ENCODE peak calls at places on chromosomes 3 and 15, in ten cellular contexts. Z, C, P, S, U, F, H, Q, N and R are unnamed samples. For H3K36me3, the result is how much of the 10 kb centered on the place peaks cover.

GRCh38 chr3:53730565-53730964 is 115.7 kb downstream of the CHDH start:
- DNase-seq in Z (no peak), C (no peak), P (peak), S (no peak), U (peak), F (peak), H (no peak), Q (no peak), N (no peak), R (peak)

GRCh38 chr15:37099321-37100108 is 834 bp downstream of the MEIS2 start:
- DNase-seq in Z (peak), C (peak), P (no peak), S (no peak), U (no peak), F (no peak), H (no peak), Q (no peak), N (peak), R (no peak)

GRCh38 chr15:34795267-34796081 is at the start of gene ACTC1:
- DNase-seq in Z (peak), C (peak), P (peak), S (no peak), U (peak), F (peak), H (no peak), Q (peak), N (peak), R (peak)

GRCh38 chr15:42011074-42011473 is 9.8 kb downstream of the PLA2G4E start:
- DNase-seq in Z (no peak), C (no peak), P (no peak), S (no peak), U (no peak), F (no peak), H (no peak), Q (no peak), N (no peak), R (no peak)

GRCh38 chr15:95565201-95565600 is 765.3 kb upstream of the NR2F2 start:
- DNase-seq in Z (no peak), C (no peak), P (no peak), S (no peak), U (no peak), F (no peak), H (no peak), Q (no peak), N (no peak), R (no peak)

GRCh38 chr3:164302622-164303021 is 775.7 kb downstream of the SI start:
- DNase-seq in Z (no peak), C (no peak), P (no peak), S (no peak), U (no peak), F (no peak), H (no peak), Q (no peak), N (no peak), R (no peak)

GRCh38 chr15:25849431-25849921 is 13.7 kb downstream of the ATP10A start:
- DNase-seq in Z (no peak), C (no peak), P (peak), S (no peak), U (no peak), F (no peak), H (no peak), Q (no peak), N (peak), R (peak)

GRCh38 chr3:38805765-38806386 is 10.1 kb downstream of the SCN10A start:
- DNase-seq in Z (peak), C (no peak), P (peak), S (no peak), U (no peak), F (no peak), H (no peak), Q (no peak), N (peak), R (peak)

GRCh38 chr3:100603449-100603848 is 6.0 kb upstream of the ADGRG7 start:
- DNase-seq in Z (no peak), C (no peak), P (peak), S (no peak), U (no peak), F (no peak), H (no peak), Q (no peak), N (no peak), R (peak)

GRCh38 chr3:171462224-171462623 is 2.0 kb upstream of the TNIK start:
- DNase-seq in Z (no peak), C (no peak), P (no peak), S (peak), U (no peak), F (no peak), H (no peak), Q (no peak), N (no peak), R (no peak)
- H3K4me3 ChIP-seq in Z (no peak), C (no peak), P (no peak), S (peak), U (no peak), F (no peak), H (no peak), Q (no peak), N (no peak), R (no peak)

GRCh38 chr15:90947577-90948357 is 6.9 kb upstream of the RCCD1 start:
- DNase-seq in Z (no peak), C (peak), P (no peak), S (no peak), U (no peak), F (no peak), H (no peak), Q (no peak), N (no peak), R (no peak)
- H3K36me3 ChIP-seq in Z (under half), C (under half), P (half or more), S (half or more), U (half or more), F (under half), H (half or more), Q (half or more), N (half or more), R (half or more)

GRCh38 chr3:160445854-160446253 is 3.7 kb downstream of the TRIM59 start:
- DNase-seq in Z (no peak), C (no peak), P (no peak), S (no peak), U (no peak), F (no peak), H (no peak), Q (no peak), N (no peak), R (no peak)

GRCh38 chr3:160449660-160450598 is at the start of gene TRIM59:
- DNase-seq in Z (peak), C (peak), P (peak), S (peak), U (peak), F (peak), H (peak), Q (peak), N (peak), R (peak)

GRCh38 chr3:160448845-160449659 is 534 bp downstream of the TRIM59 start:
- DNase-seq in Z (no peak), C (peak), P (no peak), S (no peak), U (no peak), F (peak), H (no peak), Q (peak), N (no peak), R (no peak)

GRCh38 chr3:160446522-160447056 is 3.0 kb downstream of the TRIM59 start:
- DNase-seq in Z (no peak), C (no peak), P (no peak), S (no peak), U (no peak), F (peak), H (no peak), Q (no peak), N (no peak), R (no peak)

DNA sequence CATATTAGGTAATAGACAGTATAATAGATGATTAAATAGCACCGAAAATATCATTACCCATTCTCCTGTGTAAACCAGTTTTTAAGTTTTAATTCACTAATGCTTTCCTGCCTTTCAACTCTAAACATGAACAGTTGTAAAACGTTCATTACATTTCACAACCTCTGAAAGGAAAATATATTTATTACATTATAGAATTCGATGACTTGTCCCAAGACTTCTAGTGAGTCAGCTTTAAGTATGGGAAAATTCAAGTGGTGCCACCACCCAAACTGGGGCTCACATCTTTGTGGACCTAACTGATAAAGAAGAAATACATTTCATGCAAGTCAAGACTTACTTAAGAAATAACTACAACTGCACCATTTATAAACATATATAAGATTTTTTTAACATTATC is 2.0 kb downstream of the TRIM59 start:
- DNase-seq in Z (no peak), C (no peak), P (peak), S (no peak), U (no peak), F (no peak), H (no peak), Q (no peak), N (no peak), R (no peak)
- H3K4me3 ChIP-seq in Z (no peak), C (no peak), P (peak), S (peak), U (no peak), F (no peak), H (no peak), Q (peak), N (no peak), R (peak)

GRCh38 chr15:82043726-82044372 is 2.0 kb downstream of the MEX3B start:
- DNase-seq in Z (no peak), C (peak), P (no peak), S (no peak), U (no peak), F (peak), H (no peak), Q (peak), N (no peak), R (no peak)

GRCh38 chr15:82044373-82045178 is 1.2 kb downstream of the MEX3B start:
- DNase-seq in Z (peak), C (peak), P (peak), S (peak), U (peak), F (peak), H (peak), Q (peak), N (no peak), R (peak)

GRCh38 chr15:82040862-82041261 is 5.0 kb downstream of the MEX3B start:
- DNase-seq in Z (no peak), C (no peak), P (no peak), S (no peak), U (no peak), F (no peak), H (no peak), Q (no peak), N (no peak), R (no peak)

GRCh38 chr15:82045179-82045891 is 483 bp downstream of the MEX3B start:
- DNase-seq in Z (peak), C (peak), P (peak), S (no peak), U (peak), F (peak), H (peak), Q (peak), N (peak), R (peak)

DNA sequence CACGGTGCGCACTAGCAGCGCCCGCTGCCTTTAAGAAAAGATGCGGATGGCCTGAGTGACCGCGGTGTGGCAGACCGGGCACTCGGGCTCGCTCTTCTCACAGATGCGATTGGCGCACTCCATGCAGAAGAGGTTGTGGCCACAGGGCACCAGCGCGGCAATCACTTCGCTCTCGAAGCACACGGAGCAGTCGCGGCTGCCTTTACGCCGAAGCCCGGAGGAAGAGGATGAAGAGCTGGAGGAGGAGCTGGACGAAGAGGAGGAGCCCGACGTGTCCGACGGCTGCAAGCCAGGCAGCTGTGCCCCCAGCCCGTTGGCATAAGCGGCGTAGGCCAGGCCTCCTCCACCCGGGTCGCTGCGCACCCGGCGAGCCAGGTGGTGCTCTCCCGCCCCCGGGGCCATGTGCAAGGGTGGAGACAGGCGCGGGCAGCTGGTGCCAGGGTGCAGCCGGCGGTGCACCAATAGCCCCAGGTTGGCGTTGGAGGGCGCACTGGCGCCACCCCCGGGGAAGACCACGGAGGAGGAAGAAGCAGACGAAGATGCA is 2.6 kb downstream of the MEX3B start:
- DNase-seq in Z (no peak), C (peak), P (no peak), S (no peak), U (no peak), F (no peak), H (no peak), Q (peak), N (no peak), R (no peak)
- H3K36me3 ChIP-seq in Z (under half), C (under half), P (under half), S (under half), U (under half), F (under half), H (under half), Q (under half), N (under half), R (under half)